ENCODE peak calls at places on chromosomes 1 and 21, in four cellular contexts. S is K562, P is GM12878, A is HepG2. W is an unnamed sample.

GRCh38 chr21:16709866-16710550 is 802.8 kb upstream of the CXADR start:
- DNase-seq in S (no peak), P (no peak), A (peak; percentile 16), W (no peak)

GRCh38 chr1:9289724-9290493 is 2.8 kb upstream of the SPSB1 start:
- DNase-seq in S (no peak), P (no peak), A (peak; percentile 68), W (no peak)

GRCh38 chr1:200628223-200628868 is 7.8 kb upstream of the KIF14 start:
- DNase-seq in S (no peak), P (peak; percentile 89), A (no peak), W (no peak)

GRCh38 chr21:41802185-41802584 is 35.3 kb upstream of the RIPK4 start:
- DNase-seq in S (no peak), P (no peak), A (no peak), W (no peak)

GRCh38 chr1:8822383-8823294 is 5.2 kb upstream of the RERE start:
- DNase-seq in S (peak; percentile 64), P (no peak), A (peak; percentile 59), W (no peak)

GRCh38 chr1:18511469-18511997 is 30.8 kb downstream of the KLHDC7A start:
- DNase-seq in S (no peak), P (no peak), A (no peak), W (peak; percentile 33)

GRCh38 chr1:41078193-41078592 is 56.7 kb upstream of the SLFNL1 start:
- DNase-seq in S (no peak), P (no peak), A (no peak), W (no peak)

GRCh38 chr1:109985251-109986053 is 887 bp downstream of the AHCYL1 start:
- DNase-seq in S (no peak), P (no peak), A (no peak), W (no peak)

GRCh38 chr21:41877901-41878830 is 978 bp downstream of the PRDM15 start:
- DNase-seq in S (peak; percentile 78), P (no peak), A (no peak), W (peak; percentile 31)

GRCh38 chr1:11692899-11693590 is 1.5 kb downstream of the DRAXIN start:
- DNase-seq in S (peak; percentile 63), P (no peak), A (no peak), W (no peak)

GRCh38 chr1:198330982-198331620 is 174.3 kb downstream of the NEK7 start:
- DNase-seq in S (no peak), P (no peak), A (no peak), W (no peak)

GRCh38 chr1:9085306-9085940 is 16.0 kb upstream of the SLC2A5 start:
- DNase-seq in S (no peak), P (no peak), A (no peak), W (no peak)

GRCh38 chr1:162596514-162597170 is 35.1 kb downstream of the UAP1 start:
- DNase-seq in S (no peak), P (no peak), A (peak; percentile 83), W (no peak)

GRCh38 chr21:35345954-35346353 is 296.9 kb upstream of the RUNX1 start:
- DNase-seq in S (no peak), P (no peak), A (no peak), W (no peak)

GRCh38 chr21:45455321-45456013 is 50.5 kb downstream of the COL18A1 start:
- DNase-seq in S (no peak), P (no peak), A (no peak), W (no peak)

GRCh38 chr1:185409345-185409744 is 92.3 kb upstream of the IVNS1ABP start:
- DNase-seq in S (no peak), P (no peak), A (no peak), W (no peak)

GRCh38 chr1:6870571-6870970 is 85.3 kb downstream of the CAMTA1 start:
- DNase-seq in S (no peak), P (no peak), A (no peak), W (no peak)

GRCh38 chr1:17700981-17701870 is 53.9 kb upstream of the ACTL8 start:
- DNase-seq in S (no peak), P (no peak), A (no peak), W (no peak)

GRCh38 chr1:14742181-14742980 is 143.9 kb downstream of the KAZN start:
- DNase-seq in S (no peak), P (no peak), A (peak; percentile 56), W (no peak)

GRCh38 chr1:2378956-2379732 is 12.2 kb downstream of the MORN1 start:
- DNase-seq in S (no peak), P (no peak), A (no peak), W (no peak)
- TF ChIP-seq USF2 in S (no peak), P (no peak), A (no peak), W (no peak)

GRCh38 chr1:66932291-66932690 is 7.5 kb downstream of the MIER1 start:
- DNase-seq in S (no peak), P (no peak), A (no peak), W (no peak)

GRCh38 chr1:66929999-66930822 is 5.4 kb downstream of the MIER1 start:
- DNase-seq in S (peak; percentile 91), P (peak; percentile 61), A (peak; percentile 86), W (peak; percentile 96)

GRCh38 chr1:66931548-66932124 is 6.8 kb downstream of the MIER1 start:
- DNase-seq in S (no peak), P (no peak), A (no peak), W (no peak)

GRCh38 chr1:66929691-66929998 is 4.9 kb downstream of the MIER1 start:
- DNase-seq in S (no peak), P (no peak), A (no peak), W (no peak)

GRCh38 chr1:66930823-66931174 is 6.0 kb downstream of the MIER1 start:
- DNase-seq in S (no peak), P (no peak), A (no peak), W (no peak)
- TF ChIP-seq ETV6 in S (no peak), P (no peak), A (no peak), W (no peak)

DNA sequence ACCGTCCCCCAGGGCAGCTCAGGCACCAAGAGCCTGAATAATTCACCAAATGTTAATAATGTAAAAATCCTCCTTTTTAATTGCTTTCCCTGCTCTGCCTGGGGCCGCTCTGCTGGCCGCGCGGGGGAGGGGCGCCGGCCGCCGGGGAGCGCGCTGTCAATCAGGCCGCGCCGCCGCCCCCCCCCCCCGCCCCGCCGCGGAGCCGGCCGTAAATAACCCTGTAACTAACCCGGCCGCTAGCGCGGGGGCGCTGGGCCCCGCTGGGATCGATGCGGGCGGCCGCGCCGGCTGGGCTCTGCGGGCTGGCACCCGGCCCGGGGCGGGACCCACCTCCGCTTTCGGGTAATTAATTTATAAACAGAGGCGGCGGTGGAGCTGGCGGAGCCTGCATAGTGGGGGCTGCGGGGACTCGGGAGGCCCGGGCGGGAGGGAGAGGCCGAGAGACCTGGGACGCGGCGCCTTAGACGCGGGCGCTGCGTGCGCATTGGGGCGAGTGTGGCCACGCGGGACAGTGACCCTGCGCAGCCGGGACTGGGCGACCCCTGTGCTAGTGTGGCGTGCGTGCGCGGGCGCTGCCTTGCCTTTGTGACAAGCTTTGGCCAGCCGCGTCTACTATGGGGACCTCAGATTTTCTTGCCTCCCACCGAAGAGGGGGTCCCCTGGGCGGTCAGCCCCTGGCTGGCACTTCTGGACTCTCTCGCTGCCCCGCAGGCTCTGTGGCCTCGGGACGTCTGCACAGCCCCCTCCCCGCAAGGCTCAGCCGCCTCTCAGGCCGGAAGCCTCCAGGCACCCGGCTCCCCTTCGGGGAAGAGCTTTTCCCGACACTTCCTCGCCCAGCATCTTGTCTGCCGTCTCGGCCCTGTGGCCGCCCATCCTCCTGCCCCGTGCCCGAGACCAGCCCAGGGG is 16.7 kb downstream of the SAMD11 start:
- DNase-seq in S (peak; percentile 96), P (no peak), A (peak; percentile 27), W (no peak)
- TF ChIP-seq ATF3 in S (no peak), P (no peak), A (no peak), W (no peak)

GRCh38 chr1:243474384-243474851 is 218.6 kb downstream of the SDCCAG8 start:
- DNase-seq in S (no peak), P (no peak), A (no peak), W (peak; percentile 58)

GRCh38 chr1:243471754-243472725 is 216.2 kb downstream of the SDCCAG8 start:
- DNase-seq in S (no peak), P (peak; percentile 26), A (no peak), W (no peak)

GRCh38 chr1:243470492-243470891 is 214.7 kb downstream of the SDCCAG8 start:
- DNase-seq in S (no peak), P (no peak), A (no peak), W (peak; percentile 20)

GRCh38 chr1:243473281-243474210 is 217.7 kb downstream of the SDCCAG8 start:
- DNase-seq in S (no peak), P (no peak), A (no peak), W (no peak)

GRCh38 chr1:243471026-243471685 is 215.3 kb downstream of the SDCCAG8 start:
- DNase-seq in S (no peak), P (no peak), A (no peak), W (peak; percentile 32)
- TF ChIP-seq USF2 in S (no peak), P (no peak), A (no peak), W (no peak)

DNA sequence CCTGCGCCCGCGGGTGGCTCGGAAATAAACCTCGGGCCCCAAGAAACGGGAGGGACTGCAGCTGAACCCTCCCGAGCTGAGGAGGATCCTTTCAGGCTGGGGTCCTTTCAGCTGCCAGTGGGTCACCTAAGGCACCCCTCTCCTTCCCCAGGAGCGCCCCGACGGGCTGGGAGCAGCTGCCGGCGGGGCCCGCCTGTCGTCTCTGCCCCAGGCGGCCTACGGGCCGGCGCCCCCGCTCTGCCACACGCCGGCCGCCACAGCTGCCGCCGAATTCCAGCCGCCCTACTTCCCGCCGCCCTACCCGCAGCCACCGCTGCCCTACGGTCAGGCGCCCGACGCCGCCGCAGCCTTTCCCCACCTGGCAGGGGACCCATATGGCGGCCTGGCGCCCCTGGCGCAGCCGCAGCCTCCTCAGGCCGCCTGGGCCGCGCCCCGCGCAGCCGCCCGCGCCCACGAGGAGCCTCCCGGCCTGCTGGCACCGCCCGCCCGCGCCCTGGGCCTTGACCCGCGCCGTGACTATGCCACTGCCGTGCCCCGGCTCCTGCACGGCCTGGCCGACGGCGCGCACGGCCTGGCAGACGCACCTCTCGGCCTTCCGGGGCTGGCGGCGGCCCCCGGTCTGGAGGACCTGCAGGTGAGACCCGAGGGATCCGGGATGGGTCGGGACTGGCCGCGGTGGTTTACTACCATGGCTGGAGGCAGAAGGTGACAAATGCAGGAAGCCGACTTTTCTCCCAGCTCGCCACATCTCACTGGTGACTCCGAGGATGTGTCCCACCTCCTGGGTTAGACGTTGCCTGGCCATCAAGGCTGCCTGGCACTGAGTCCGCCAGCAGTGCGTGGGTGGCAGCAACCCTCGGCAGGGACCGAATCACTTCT is 901 bp downstream of the TFAP2E start:
- DNase-seq in S (no peak), P (no peak), A (no peak), W (peak; percentile 47)
- TF ChIP-seq ETV6 in S (no peak), P (no peak), A (no peak), W (no peak)

GRCh38 chr1:51453010-51453409 is 66.1 kb downstream of the EPS15 start:
- DNase-seq in S (no peak), P (no peak), A (no peak), W (no peak)
- TF ChIP-seq ATF3 in S (no peak), P (no peak), A (no peak), W (no peak)

GRCh38 chr1:220327106-220327505 is 54.9 kb upstream of the RAB3GAP2 start:
- DNase-seq in S (no peak), P (no peak), A (no peak), W (no peak)
- TF ChIP-seq USF2 in S (no peak), P (no peak), A (no peak), W (no peak)